ENCODE peak calls at places on chromosomes 16 and 17, in seven cellular contexts. B is activated T-cell treated with anti-CD3 and anti-CD28 coated beads for 24 hours; D is uterus; I is neuronal stem cell; A is stimulated activated CD4-positive, alpha-beta T cell treated with anti-CD3 and anti-CD28 coated beads, Interleukin-1b, Interleukin-23, amount 100 ng/mL, for 4 hours; C is AG09309; W is Right ventricle myocardium superior. E is an unnamed sample.

GRCh38 chr17:30031214-30031869 is 85.3 kb upstream of the NSRP1 start:
- DNase-seq in D (no peak), I (no peak), C (no peak), B (no peak), A (no peak), W (no peak), E (no peak)

GRCh38 chr16:46620265-46621005 is 744 bp downstream of the SHCBP1 start:
- DNase-seq in W (no peak), C (no peak), I (no peak), B (no peak), A (no peak), D (no peak), E (no peak)

GRCh38 chr17:50147841-50148225 is 2.6 kb downstream of the PPP1R9B start:
- DNase-seq in D (no peak), I (no peak), C (no peak), B (no peak), W (no peak), A (no peak), E (no peak)

GRCh38 chr17:4317648-4318047 is 48.8 kb downstream of the UBE2G1 start:
- DNase-seq in I (no peak), W (no peak), D (no peak), B (no peak), C (no peak), A (no peak), E (no peak)

GRCh38 chr17:19646788-19647696 is 1.5 kb upstream of the ALDH3A2 start:
- DNase-seq in I (no peak), A (no peak), D (no peak), W (no peak), B (no peak), C (no peak), E (no peak)

GRCh38 chr17:37791434-37791833 is 46.6 kb upstream of the HNF1B start:
- DNase-seq in A (no peak), C (peak), D (no peak), W (no peak), I (no peak), B (no peak), E (no peak)

GRCh38 chr16:22008215-22009142 is 568 bp downstream of the MOSMO start:
- DNase-seq in B (no peak), I (no peak), W (peak), D (peak), C (no peak), A (peak), E (peak)

GRCh38 chr17:5897320-5897911 is 172.8 kb upstream of the WSCD1 start:
- DNase-seq in W (no peak), A (no peak), I (peak), C (no peak), D (no peak), B (no peak), E (no peak)

GRCh38 chr16:2156025-2156848 is 655 bp downstream of the TRAF7 start:
- DNase-seq in B (no peak), A (no peak), D (peak), I (no peak), W (no peak), C (peak), E (peak)

GRCh38 chr17:58312021-58312630 is 16.5 kb downstream of the TSPOAP1 start:
- DNase-seq in C (no peak), I (no peak), W (peak), D (no peak), A (no peak), B (no peak), E (no peak)

GRCh38 chr16:15052747-15053476 is 3.0 kb downstream of the NTAN1 start:
- DNase-seq in C (no peak), A (no peak), I (no peak), D (no peak), W (peak), B (no peak), E (no peak)

GRCh38 chr16:73298562-73298961 is 250.6 kb upstream of the ZFHX3 start:
- DNase-seq in I (no peak), D (no peak), A (no peak), W (no peak), B (no peak), C (no peak), E (no peak)

GRCh38 chr17:17546399-17547185 is 44.9 kb downstream of the PEMT start:
- DNase-seq in B (no peak), W (peak), I (no peak), A (no peak), D (no peak), C (no peak), E (no peak)

GRCh38 chr17:18960241-18960665 is 8.3 kb downstream of the SLC5A10 start:
- DNase-seq in C (no peak), D (no peak), A (no peak), B (no peak), I (no peak), W (no peak), E (no peak)

GRCh38 chr17:2898255-2898926 is 102.2 kb downstream of the RAP1GAP2 start:
- DNase-seq in B (no peak), D (no peak), A (no peak), I (no peak), W (no peak), C (no peak), E (no peak)

GRCh38 chr17:17988427-17988945 is 15.8 kb downstream of the DRC3 start:
- DNase-seq in W (no peak), D (no peak), B (no peak), A (no peak), C (no peak), I (no peak), E (no peak)

GRCh38 chr16:11032000-11032921 is 87.9 kb downstream of the CLEC16A start:
- DNase-seq in A (no peak), I (no peak), W (peak), B (no peak), C (no peak), D (peak), E (no peak)

GRCh38 chr16:49158029-49158642 is 123.5 kb downstream of the CBLN1 start:
- DNase-seq in I (peak), B (no peak), D (no peak), C (no peak), W (no peak), A (no peak), E (no peak)

GRCh38 chr17:17957584-17957916 is 14.7 kb downstream of the TOM1L2 start:
- DNase-seq in C (no peak), B (no peak), I (no peak), W (no peak), D (no peak), A (no peak), E (no peak)

GRCh38 chr16:4633910-4634635 is 9.4 kb downstream of the MGRN1 start:
- DNase-seq in A (no peak), B (no peak), W (no peak), C (no peak), I (no peak), D (no peak), E (no peak)

GRCh38 chr16:19578378-19578851 is 22.9 kb downstream of the VPS35L start:
- DNase-seq in C (no peak), I (no peak), B (no peak), A (no peak), W (no peak), D (no peak), E (no peak)

GRCh38 chr17:7355053-7355452 is at the start of gene TMEM95:
- DNase-seq in I (no peak), W (peak), C (no peak), B (no peak), A (no peak), D (no peak), E (no peak)

GRCh38 chr16:30764086-30764485 is 2.0 kb downstream of the RNF40 start:
- DNase-seq in W (no peak), B (no peak), C (no peak), I (no peak), A (no peak), D (no peak), E (peak)

GRCh38 chr16:20689668-20690067 is 7.8 kb downstream of the ACSM1 start:
- DNase-seq in D (no peak), A (no peak), I (no peak), C (no peak), W (no peak), B (no peak), E (no peak)

GRCh38 chr17:38326996-38327792 is 16.6 kb downstream of the GPR179 start:
- DNase-seq in W (no peak), C (no peak), A (no peak), I (no peak), B (no peak), D (no peak), E (no peak)

GRCh38 chr17:13031718-13032350 is 14.0 kb upstream of the ELAC2 start:
- DNase-seq in I (no peak), C (no peak), B (peak), D (peak), A (peak), W (peak), E (peak)

GRCh38 chr16:89921699-89922476 is 1.3 kb upstream of the TUBB3 start:
- DNase-seq in A (no peak), D (peak), B (no peak), I (peak), C (peak), W (peak), E (no peak)

GRCh38 chr16:72990003-72990521 is 57.9 kb downstream of the ZFHX3 start:
- DNase-seq in C (peak), W (peak), D (peak), A (no peak), I (no peak), B (no peak), E (no peak)

GRCh38 chr17:20116683-20117309 is 107.6 kb downstream of the SPECC1 start:
- DNase-seq in I (peak), C (no peak), A (peak), W (no peak), D (peak), B (peak), E (no peak)

GRCh38 chr17:47967607-47968252 is 3.2 kb upstream of the CDK5RAP3 start:
- DNase-seq in I (no peak), C (peak), B (no peak), W (no peak), A (no peak), D (peak), E (no peak)

GRCh38 chr16:50368410-50369132 is at the start of gene BRD7:
- DNase-seq in D (peak), A (peak), I (peak), W (peak), B (peak), C (no peak), E (peak)

GRCh38 chr17:83030432-83030831 is 49.0 kb upstream of the METRNL start:
- DNase-seq in W (no peak), I (no peak), A (no peak), C (no peak), D (peak), B (no peak), E (peak)

GRCh38 chr16:14186007-14186953 is 115.2 kb downstream of the MRTFB start:
- DNase-seq in D (peak), I (peak), B (no peak), C (peak), W (no peak), A (no peak), E (no peak)

E was measured in spleen.